ENCODE peak calls at places on chromosome 22, in seven cellular contexts. One of them, this sample, is unnamed.

GRCh38 chr22:19406281-19406811 is 25.2 kb downstream of the HIRA start:
- DNase-seq in activated CD8-positive, alpha-beta T cell treated with anti-CD3 and anti-CD28 coated beads for 36 hours: no peak
- DNase-seq in epithelial cell of esophagus: no peak
- DNase-seq in stimulated activated CD4-positive, alpha-beta T cell treated with anti-CD3 and anti-CD28 coated beads, TNF-alpha, amount 100 ng/mL, for 48 hours: no peak
- DNase-seq in lung microvascular endothelial cell: no peak
- DNase-seq in activated CD4-positive, alpha-beta T cell treated with anti-CD3 and anti-CD28 coated beads for 48 hours: no peak
- DNase-seq in T47D: no peak
- DNase-seq in this sample: no peak

GRCh38 chr22:37206841-37207821 is 5.1 kb downstream of the SSTR3 start:
- DNase-seq in activated CD8-positive, alpha-beta T cell treated with anti-CD3 and anti-CD28 coated beads for 36 hours: peak; percentile 1
- DNase-seq in epithelial cell of esophagus: no peak
- DNase-seq in stimulated activated CD4-positive, alpha-beta T cell treated with anti-CD3 and anti-CD28 coated beads, TNF-alpha, amount 100 ng/mL, for 48 hours: no peak
- DNase-seq in lung microvascular endothelial cell: no peak
- DNase-seq in activated CD4-positive, alpha-beta T cell treated with anti-CD3 and anti-CD28 coated beads for 48 hours: no peak
- DNase-seq in T47D: no peak
- DNase-seq in this sample: no peak

GRCh38 chr22:22552630-22553029 is 6.4 kb downstream of the PRAME start:
- DNase-seq in activated CD8-positive, alpha-beta T cell treated with anti-CD3 and anti-CD28 coated beads for 36 hours: peak; percentile 12
- DNase-seq in epithelial cell of esophagus: no peak
- DNase-seq in stimulated activated CD4-positive, alpha-beta T cell treated with anti-CD3 and anti-CD28 coated beads, TNF-alpha, amount 100 ng/mL, for 48 hours: no peak
- DNase-seq in lung microvascular endothelial cell: no peak
- DNase-seq in activated CD4-positive, alpha-beta T cell treated with anti-CD3 and anti-CD28 coated beads for 48 hours: no peak
- DNase-seq in T47D: no peak
- DNase-seq in this sample: no peak

GRCh38 chr22:17606472-17606871 is 22.1 kb downstream of the ATP6V1E1 start:
- DNase-seq in activated CD8-positive, alpha-beta T cell treated with anti-CD3 and anti-CD28 coated beads for 36 hours: no peak
- DNase-seq in epithelial cell of esophagus: no peak
- DNase-seq in stimulated activated CD4-positive, alpha-beta T cell treated with anti-CD3 and anti-CD28 coated beads, TNF-alpha, amount 100 ng/mL, for 48 hours: no peak
- DNase-seq in lung microvascular endothelial cell: no peak
- DNase-seq in activated CD4-positive, alpha-beta T cell treated with anti-CD3 and anti-CD28 coated beads for 48 hours: no peak
- DNase-seq in T47D: no peak
- DNase-seq in this sample: no peak

GRCh38 chr22:50189184-50189848 is 3.6 kb downstream of the TRABD start:
- DNase-seq in activated CD8-positive, alpha-beta T cell treated with anti-CD3 and anti-CD28 coated beads for 36 hours: no peak
- DNase-seq in epithelial cell of esophagus: no peak
- DNase-seq in stimulated activated CD4-positive, alpha-beta T cell treated with anti-CD3 and anti-CD28 coated beads, TNF-alpha, amount 100 ng/mL, for 48 hours: no peak
- DNase-seq in lung microvascular endothelial cell: no peak
- DNase-seq in activated CD4-positive, alpha-beta T cell treated with anti-CD3 and anti-CD28 coated beads for 48 hours: no peak
- DNase-seq in T47D: no peak
- DNase-seq in this sample: no peak

GRCh38 chr22:29642694-29643093 is 39.3 kb downstream of the NF2 start:
- DNase-seq in activated CD8-positive, alpha-beta T cell treated with anti-CD3 and anti-CD28 coated beads for 36 hours: no peak
- DNase-seq in epithelial cell of esophagus: no peak
- DNase-seq in stimulated activated CD4-positive, alpha-beta T cell treated with anti-CD3 and anti-CD28 coated beads, TNF-alpha, amount 100 ng/mL, for 48 hours: no peak
- DNase-seq in lung microvascular endothelial cell: no peak
- DNase-seq in activated CD4-positive, alpha-beta T cell treated with anti-CD3 and anti-CD28 coated beads for 48 hours: no peak
- DNase-seq in T47D: no peak
- DNase-seq in this sample: no peak

GRCh38 chr22:21739828-21740377 is 4.3 kb upstream of the YPEL1 start:
- DNase-seq in activated CD8-positive, alpha-beta T cell treated with anti-CD3 and anti-CD28 coated beads for 36 hours: no peak
- DNase-seq in epithelial cell of esophagus: no peak
- DNase-seq in stimulated activated CD4-positive, alpha-beta T cell treated with anti-CD3 and anti-CD28 coated beads, TNF-alpha, amount 100 ng/mL, for 48 hours: no peak
- DNase-seq in lung microvascular endothelial cell: no peak
- DNase-seq in activated CD4-positive, alpha-beta T cell treated with anti-CD3 and anti-CD28 coated beads for 48 hours: no peak
- DNase-seq in T47D: no peak
- DNase-seq in this sample: no peak

GRCh38 chr22:39179401-39179827 is 26.9 kb upstream of the CBX7 start:
- DNase-seq in activated CD8-positive, alpha-beta T cell treated with anti-CD3 and anti-CD28 coated beads for 36 hours: no peak
- DNase-seq in epithelial cell of esophagus: no peak
- DNase-seq in stimulated activated CD4-positive, alpha-beta T cell treated with anti-CD3 and anti-CD28 coated beads, TNF-alpha, amount 100 ng/mL, for 48 hours: no peak
- DNase-seq in lung microvascular endothelial cell: no peak
- DNase-seq in activated CD4-positive, alpha-beta T cell treated with anti-CD3 and anti-CD28 coated beads for 48 hours: no peak
- DNase-seq in T47D: no peak
- DNase-seq in this sample: no peak

GRCh38 chr22:29062286-29062949 is 787 bp upstream of the C22orf31 start:
- DNase-seq in activated CD8-positive, alpha-beta T cell treated with anti-CD3 and anti-CD28 coated beads for 36 hours: no peak
- DNase-seq in epithelial cell of esophagus: peak; percentile 10
- DNase-seq in stimulated activated CD4-positive, alpha-beta T cell treated with anti-CD3 and anti-CD28 coated beads, TNF-alpha, amount 100 ng/mL, for 48 hours: no peak
- DNase-seq in lung microvascular endothelial cell: no peak
- DNase-seq in activated CD4-positive, alpha-beta T cell treated with anti-CD3 and anti-CD28 coated beads for 48 hours: no peak
- DNase-seq in T47D: no peak
- DNase-seq in this sample: no peak

GRCh38 chr22:44102121-44102520 is 78.0 kb downstream of the PARVB start:
- DNase-seq in activated CD8-positive, alpha-beta T cell treated with anti-CD3 and anti-CD28 coated beads for 36 hours: no peak
- DNase-seq in epithelial cell of esophagus: no peak
- DNase-seq in stimulated activated CD4-positive, alpha-beta T cell treated with anti-CD3 and anti-CD28 coated beads, TNF-alpha, amount 100 ng/mL, for 48 hours: no peak
- DNase-seq in lung microvascular endothelial cell: no peak
- DNase-seq in activated CD4-positive, alpha-beta T cell treated with anti-CD3 and anti-CD28 coated beads for 48 hours: no peak
- DNase-seq in T47D: no peak
- DNase-seq in this sample: no peak